ENCODE peak calls at places on chromosome 3, in eight cellular contexts. X is heart right ventricle, V is sigmoid colon, Q is neuronal stem cell, J is fibroblast of lung, D is heart left ventricle, M is fibroblast of the aortic adventitia, B is hepatocyte. O is an unnamed sample.

GRCh38 chr3:111538687-111539086 is 3.3 kb upstream of the CD96 start:
- DNase-seq in X (no peak), V (no peak), Q (no peak), J (peak; percentile 73), D (no peak), M (peak; percentile 70), B (no peak), O (no peak)

GRCh38 chr3:83216919-83217594 is 1455.6 kb upstream of the GBE1 start:
- DNase-seq in X (no peak), V (peak; percentile 60), Q (no peak), J (no peak), D (no peak), M (no peak), B (no peak), O (no peak)

GRCh38 chr3:4983739-4984510 is 4.7 kb downstream of the BHLHE40 start:
- DNase-seq in X (no peak), V (no peak), Q (no peak), J (peak; percentile 92), D (peak; percentile 57), M (peak; percentile 97), B (peak; percentile 74), O (no peak)

GRCh38 chr3:23600178-23600577 is 205.6 kb upstream of the UBE2E1 start:
- DNase-seq in X (no peak), V (no peak), Q (no peak), J (peak; percentile 79), D (no peak), M (peak; percentile 82), B (no peak), O (no peak)

GRCh38 chr3:141913150-141913811 is 36.8 kb downstream of the ATP1B3 start:
- DNase-seq in X (no peak), V (no peak), Q (no peak), J (peak; percentile 80), D (peak; percentile 25), M (peak; percentile 78), B (peak; percentile 55), O (peak; percentile 66)

GRCh38 chr3:26639339-26639738 is 16.8 kb downstream of the LRRC3B start:
- DNase-seq in X (no peak), V (no peak), Q (no peak), J (no peak), D (no peak), M (no peak), B (no peak), O (no peak)

GRCh38 chr3:104908761-104909160 is 457.9 kb upstream of the ALCAM start:
- DNase-seq in X (no peak), V (no peak), Q (no peak), J (no peak), D (no peak), M (peak; percentile 11), B (no peak), O (no peak)

GRCh38 chr3:46585799-46586693 is 19.9 kb upstream of the LRRC2 start:
- DNase-seq in X (no peak), V (no peak), Q (no peak), J (no peak), D (no peak), M (no peak), B (peak; percentile 50), O (no peak)

GRCh38 chr3:79204351-79204750 is 563.4 kb downstream of the ROBO1 start:
- DNase-seq in X (no peak), V (no peak), Q (peak; percentile 20), J (no peak), D (no peak), M (no peak), B (no peak), O (no peak)

GRCh38 chr3:48273594-48274211 is 32.8 kb downstream of the ZNF589 start:
- DNase-seq in X (no peak), V (peak; percentile 66), Q (peak; percentile 43), J (peak; percentile 70), D (peak; percentile 30), M (peak; percentile 77), B (peak; percentile 81), O (peak; percentile 60)

GRCh38 chr3:184551103-184551502 is 10.5 kb upstream of the EPHB3 start:
- DNase-seq in X (no peak), V (no peak), Q (no peak), J (no peak), D (no peak), M (no peak), B (no peak), O (no peak)

GRCh38 chr3:131360191-131360590 is 21.4 kb upstream of the NUDT16 start:
- DNase-seq in X (no peak), V (no peak), Q (no peak), J (no peak), D (no peak), M (no peak), B (no peak), O (no peak)

GRCh38 chr3:184299488-184300376 is 691 bp downstream of the PSMD2 start:
- DNase-seq in X (no peak), V (no peak), Q (no peak), J (peak; percentile 28), D (no peak), M (peak; percentile 41), B (peak; percentile 44), O (no peak)

GRCh38 chr3:12629560-12629959 is 34.4 kb downstream of the RAF1 start:
- DNase-seq in X (peak; percentile 44), V (no peak), Q (no peak), J (peak; percentile 60), D (peak; percentile 41), M (peak; percentile 55), B (no peak), O (no peak)

GRCh38 chr3:155202626-155203025 is 90.9 kb downstream of the STRIT1 start:
- DNase-seq in X (no peak), V (no peak), Q (no peak), J (peak; percentile 89), D (no peak), M (peak; percentile 50), B (no peak), O (no peak)

GRCh38 chr3:47225310-47225906 is 57.2 kb downstream of the KIF9 start:
- DNase-seq in X (no peak), V (no peak), Q (no peak), J (peak; percentile 67), D (no peak), M (peak; percentile 81), B (no peak), O (no peak)

GRCh38 chr3:126147147-126147931 is 33.0 kb downstream of the ALDH1L1 start:
- DNase-seq in X (peak; percentile 3), V (peak; percentile 52), Q (no peak), J (no peak), D (no peak), M (no peak), B (no peak), O (no peak)

GRCh38 chr3:194773216-194773615 is 87.5 kb downstream of the FAM43A start:
- DNase-seq in X (peak; percentile 49), V (peak; percentile 73), Q (no peak), J (peak; percentile 33), D (peak; percentile 48), M (peak; percentile 72), B (no peak), O (no peak)
- H3K4me3 ChIP-seq in X (no peak overlapping the region), V (no peak overlapping the region), Q (no peak overlapping the region), J (no peak overlapping the region), D (no peak overlapping the region), M (no peak overlapping the region), B (no peak overlapping the region), O (no peak overlapping the region)

GRCh38 chr3:175426805-175427204 is 567.7 kb downstream of the NAALADL2 start:
- DNase-seq in X (no peak), V (no peak), Q (no peak), J (no peak), D (no peak), M (no peak), B (no peak), O (no peak)

GRCh38 chr3:175421897-175422296 is 562.8 kb downstream of the NAALADL2 start:
- DNase-seq in X (no peak), V (no peak), Q (no peak), J (no peak), D (no peak), M (no peak), B (no peak), O (no peak)

GRCh38 chr3:175422744-175423143 is 563.6 kb downstream of the NAALADL2 start:
- DNase-seq in X (no peak), V (no peak), Q (no peak), J (no peak), D (no peak), M (no peak), B (no peak), O (no peak)
- H3K4me3 ChIP-seq in X (no peak overlapping the region), V (no peak overlapping the region), Q (no peak overlapping the region), J (no peak overlapping the region), D (no peak overlapping the region), M (no peak overlapping the region), B (no peak overlapping the region), O (no peak overlapping the region)

GRCh38 chr3:186529204-186529999 is 14.8 kb downstream of the CRYGS start:
- DNase-seq in X (no peak), V (no peak), Q (peak; percentile 40), J (no peak), D (no peak), M (no peak), B (no peak), O (no peak)

GRCh38 chr3:186525369-186526255 is 18.6 kb downstream of the CRYGS start:
- DNase-seq in X (no peak), V (no peak), Q (no peak), J (no peak), D (no peak), M (no peak), B (no peak), O (no peak)

GRCh38 chr3:186524616-186525015 is 19.6 kb downstream of the CRYGS start:
- DNase-seq in X (no peak), V (no peak), Q (no peak), J (no peak), D (no peak), M (no peak), B (no peak), O (no peak)

GRCh38 chr3:186523434-186523833 is 20.7 kb downstream of the CRYGS start:
- DNase-seq in X (no peak), V (no peak), Q (no peak), J (no peak), D (no peak), M (no peak), B (no peak), O (no peak)

DNA sequence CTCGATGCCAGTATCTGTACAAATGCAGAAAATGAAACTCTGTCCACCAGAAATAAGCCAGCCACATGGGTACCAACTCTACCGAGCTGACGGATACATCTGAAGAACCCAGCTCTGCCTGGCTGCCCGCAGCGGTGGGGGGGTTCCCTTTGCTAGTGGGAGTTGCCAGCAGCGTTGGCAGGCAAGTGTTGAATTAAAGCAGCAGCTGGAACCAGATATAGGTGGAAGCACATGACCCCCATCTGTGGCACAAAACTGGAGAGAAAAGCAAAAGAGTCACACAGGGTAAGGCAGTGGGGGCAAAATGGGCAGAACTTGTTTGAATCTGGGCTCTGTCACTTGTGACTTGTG is 17.9 kb downstream of the CRYGS start:
- DNase-seq in X (no peak), V (no peak), Q (no peak), J (no peak), D (no peak), M (no peak), B (no peak), O (no peak)
- H3K4me3 ChIP-seq in X (no peak overlapping the region), V (no peak overlapping the region), Q (no peak overlapping the region), J (no peak overlapping the region), D (no peak overlapping the region), M (no peak overlapping the region), B (no peak overlapping the region), O (no peak overlapping the region)

DNA sequence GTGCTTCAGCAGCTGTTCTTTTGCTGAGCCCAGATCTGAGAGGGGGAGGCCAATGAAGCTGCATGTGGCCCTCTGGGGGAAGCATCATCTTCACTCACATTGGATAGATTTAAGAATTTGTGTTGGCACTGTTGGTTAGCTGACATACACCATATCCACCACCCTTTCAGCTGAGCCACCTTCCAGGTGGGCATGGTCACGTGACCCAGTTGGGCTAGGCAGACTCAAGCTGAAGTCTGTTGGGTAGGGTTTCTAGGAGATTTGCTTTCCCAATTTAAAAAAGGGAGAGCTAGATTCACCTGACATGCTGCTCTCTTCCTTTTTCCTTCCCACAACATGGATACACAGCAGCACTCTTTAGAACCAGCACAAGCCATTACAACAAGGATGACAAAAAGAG is 311.0 kb downstream of the CHST2 start:
- DNase-seq in X (no peak), V (no peak), Q (no peak), J (no peak), D (no peak), M (no peak), B (no peak), O (no peak)
- H3K4me3 ChIP-seq in X (no peak overlapping the region), V (no peak overlapping the region), Q (no peak overlapping the region), J (no peak overlapping the region), D (no peak overlapping the region), M (no peak overlapping the region), B (no peak overlapping the region), O (no peak overlapping the region)

O was measured in Jurkat, Clone E6-1.